ENCODE peak calls at places on chromosomes 4 and X, in six cellular contexts. P is HepG2, D is SK-N-SH, E is H1, T is K562, X is HCT116. H is an unnamed sample.

GRCh38 chrX:154730271-154730883 is 20.5 kb downstream of the GAB3 start:
- DNase-seq in E (no peak), T (no peak), P (no peak), X (no peak), D (no peak), H (no peak)

GRCh38 chr4:123740236-123740635 is 343.6 kb downstream of the SPRY1 start:
- DNase-seq in T (no peak), P (no peak), D (no peak), X (no peak), E (no peak), H (no peak)

GRCh38 chr4:151227731-151228130 is 49.2 kb upstream of the PRSS48 start:
- DNase-seq in E (no peak), X (no peak), T (no peak), P (no peak), D (no peak), H (no peak)

GRCh38 chr4:17324431-17324830 is 187.5 kb downstream of the QDPR start:
- DNase-seq in X (peak), T (peak), P (peak), E (peak), D (peak), H (no peak)

GRCh38 chrX:70025464-70025863 is 24.3 kb downstream of the AWAT2 start:
- DNase-seq in X (no peak), P (no peak), T (no peak), D (no peak), E (no peak), H (no peak)

GRCh38 chrX:40109288-40110008 is 11.7 kb upstream of the BCOR start:
- DNase-seq in E (no peak), P (peak), X (no peak), D (peak), T (no peak), H (no peak)

GRCh38 chrX:118627084-118627758 is 100.2 kb upstream of the IL13RA1 start:
- DNase-seq in X (no peak), D (peak), E (no peak), T (no peak), P (peak), H (no peak)

GRCh38 chr4:37723067-37723466 is 36.9 kb upstream of the RELL1 start:
- DNase-seq in X (no peak), D (no peak), E (no peak), T (no peak), P (no peak), H (no peak)

GRCh38 chr4:24382381-24382780 is 202.0 kb downstream of the DHX15 start:
- DNase-seq in D (no peak), X (no peak), E (no peak), T (no peak), P (peak), H (no peak)

GRCh38 chr4:160928482-160928881 is 1235.3 kb downstream of the FSTL5 start:
- DNase-seq in E (no peak), T (no peak), D (no peak), P (no peak), X (no peak), H (no peak)

GRCh38 chr4:26884486-26884988 is 23.9 kb downstream of the STIM2 start:
- DNase-seq in D (no peak), P (no peak), E (no peak), T (no peak), X (no peak), H (peak)

GRCh38 chr4:104353481-104353880 is 141.2 kb downstream of the CXXC4 start:
- DNase-seq in T (no peak), X (no peak), D (no peak), P (no peak), E (no peak), H (no peak)

GRCh38 chrX:153687121-153688039 is at the start of gene SLC6A8:
- DNase-seq in X (peak), P (peak), D (peak), T (peak), E (peak), H (no peak)

GRCh38 chrX:49039598-49040375 is 3.4 kb downstream of the TFE3 start:
- DNase-seq in T (peak), X (peak), P (peak), E (peak), D (peak), H (no peak)

GRCh38 chr4:80918004-80918403 is 112.5 kb upstream of the BMP3 start:
- DNase-seq in E (no peak), T (no peak), D (no peak), X (no peak), P (no peak), H (no peak)

GRCh38 chrX:55220119-55220794 is at the start of gene PAGE5:
- DNase-seq in E (no peak), P (no peak), D (peak), X (no peak), T (peak), H (no peak)

GRCh38 chr4:47406408-47406807 is 57.1 kb downstream of the COMMD8 start:
- DNase-seq in T (no peak), P (no peak), E (no peak), D (no peak), X (no peak), H (no peak)

GRCh38 chrX:119398974-119399771 is at the start of gene SLC25A43:
- DNase-seq in X (no peak), T (peak), D (peak), E (peak), P (no peak), H (no peak)

DNA sequence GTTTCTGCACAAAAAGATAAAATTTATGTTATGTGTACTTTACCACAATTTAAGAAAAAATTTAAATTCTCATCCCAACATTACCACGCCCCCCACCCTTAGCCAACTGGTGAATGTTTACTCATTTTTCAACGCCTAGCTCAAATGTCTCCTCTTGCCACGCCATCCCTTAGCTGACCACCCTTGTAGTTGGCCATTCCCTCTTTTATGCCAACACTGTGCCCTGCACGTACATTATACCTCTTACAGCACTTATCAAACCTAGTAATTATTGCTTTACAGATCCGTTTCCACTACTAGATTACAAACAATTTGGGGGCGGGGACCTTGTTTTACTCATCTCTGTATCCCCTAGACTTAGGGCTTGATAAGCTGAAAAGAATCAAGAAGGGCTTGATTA is 644 bp downstream of the ERCC6L start:
- DNase-seq in T (no peak), X (no peak), D (no peak), E (no peak), P (no peak), H (no peak)
- H3K4me3 ChIP-seq in T (peak), X (peak), D (peak), E (peak), P (peak), H (peak)

GRCh38 chrX:108224218-108224617 is 132.6 kb downstream of the ATG4A start:
- DNase-seq in E (no peak), P (no peak), X (no peak), T (no peak), D (no peak), H (no peak)

GRCh38 chrX:108223606-108224005 is 132.0 kb downstream of the ATG4A start:
- DNase-seq in P (no peak), T (no peak), D (no peak), E (no peak), X (no peak), H (no peak)

GRCh38 chrX:108225456-108225730 is 133.8 kb downstream of the ATG4A start:
- DNase-seq in T (no peak), P (no peak), X (no peak), E (no peak), D (no peak), H (no peak)

GRCh38 chrX:108221481-108221880 is 129.9 kb downstream of the ATG4A start:
- DNase-seq in X (no peak), P (no peak), T (no peak), E (no peak), D (no peak), H (no peak)

DNA sequence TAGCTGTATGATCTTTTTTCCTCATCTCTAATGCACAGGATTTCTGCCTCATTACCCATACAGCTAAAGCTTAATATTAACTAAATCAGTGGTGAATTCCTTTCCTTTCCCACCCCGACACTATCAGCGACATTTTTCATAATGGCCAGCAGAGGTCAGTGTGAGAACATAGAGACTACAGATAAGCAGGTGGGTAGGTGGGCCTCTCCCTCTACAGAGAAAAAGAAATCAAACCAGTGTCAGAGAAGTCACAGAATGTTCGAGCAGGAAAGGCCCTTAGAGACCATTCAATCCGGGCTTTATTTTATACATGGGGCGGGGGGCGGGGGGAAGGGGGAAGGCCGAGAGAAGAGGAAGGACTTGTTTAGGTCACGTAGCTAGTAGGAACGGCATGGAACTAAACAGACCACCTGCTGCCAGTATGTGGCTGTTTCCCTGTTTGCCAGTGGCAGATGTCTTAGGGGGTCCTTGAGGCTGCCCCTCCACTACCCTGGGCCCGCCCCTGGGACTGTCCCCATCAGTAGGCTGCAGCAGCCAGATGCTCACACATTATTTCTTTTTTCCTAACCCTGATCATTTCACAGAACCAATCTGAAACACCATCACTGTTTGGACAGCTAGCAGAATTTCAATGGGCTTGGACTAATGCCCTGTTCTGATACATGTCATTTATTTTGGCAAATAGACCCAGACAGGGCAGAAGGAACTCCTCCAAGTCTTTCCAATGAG is 133.3 kb downstream of the ATG4A start:
- DNase-seq in T (peak), P (peak), D (peak), E (no peak), X (peak), H (peak)
- TF ChIP-seq YY1 in T (no peak), P (no peak), D (no peak), E (no peak), X (no peak), H (no peak)

GRCh38 chr4:95091272-95091671 is 333.5 kb downstream of the BMPR1B start:
- DNase-seq in X (no peak), P (no peak), E (no peak), T (no peak), D (no peak), H (no peak)
- H3K4me3 ChIP-seq in X (no peak), P (no peak), E (no peak), T (no peak), D (no peak), H (no peak)

DNA sequence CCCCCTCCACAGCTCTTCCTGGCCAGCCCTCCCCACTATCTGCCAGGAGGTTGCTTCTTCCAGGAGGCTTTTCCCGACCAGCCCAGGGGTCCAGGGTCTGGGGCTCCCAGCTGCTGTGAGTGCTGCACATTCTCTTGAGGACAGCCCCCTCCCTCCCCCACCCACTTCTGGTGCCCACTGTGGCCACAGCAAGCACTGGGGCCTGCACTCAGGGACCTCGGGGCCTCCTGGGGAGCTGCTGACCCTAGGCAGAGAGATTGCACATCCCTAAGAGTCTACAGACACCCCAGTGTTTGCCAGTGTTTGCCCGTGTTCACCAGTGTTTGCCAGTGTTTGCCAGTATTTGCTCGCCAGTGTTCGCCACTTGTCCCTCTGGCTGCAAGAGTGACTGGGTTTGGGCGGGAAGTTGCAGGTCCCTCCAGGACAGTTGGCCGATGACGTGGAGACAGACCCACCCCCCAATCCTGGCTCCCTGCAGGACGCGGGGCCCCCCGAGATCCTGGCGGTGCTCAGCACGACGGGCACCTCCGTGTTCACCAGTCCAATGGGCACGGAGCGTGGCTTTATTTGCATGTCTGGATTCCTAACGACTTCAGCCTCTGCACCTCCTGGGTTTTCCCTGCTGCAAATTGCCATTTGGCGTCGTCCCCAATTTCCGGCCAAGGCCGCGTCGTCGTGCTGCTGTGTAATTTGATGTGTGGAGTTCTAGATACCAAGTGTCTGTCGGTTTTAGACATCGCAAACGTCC is 87.5 kb upstream of the NKX1-1 start:
- DNase-seq in T (no peak), D (no peak), X (no peak), P (no peak), E (no peak), H (no peak)
- TF ChIP-seq YY1 in T (no peak), D (no peak), X (no peak), P (no peak), E (no peak), H (no peak)

DNA sequence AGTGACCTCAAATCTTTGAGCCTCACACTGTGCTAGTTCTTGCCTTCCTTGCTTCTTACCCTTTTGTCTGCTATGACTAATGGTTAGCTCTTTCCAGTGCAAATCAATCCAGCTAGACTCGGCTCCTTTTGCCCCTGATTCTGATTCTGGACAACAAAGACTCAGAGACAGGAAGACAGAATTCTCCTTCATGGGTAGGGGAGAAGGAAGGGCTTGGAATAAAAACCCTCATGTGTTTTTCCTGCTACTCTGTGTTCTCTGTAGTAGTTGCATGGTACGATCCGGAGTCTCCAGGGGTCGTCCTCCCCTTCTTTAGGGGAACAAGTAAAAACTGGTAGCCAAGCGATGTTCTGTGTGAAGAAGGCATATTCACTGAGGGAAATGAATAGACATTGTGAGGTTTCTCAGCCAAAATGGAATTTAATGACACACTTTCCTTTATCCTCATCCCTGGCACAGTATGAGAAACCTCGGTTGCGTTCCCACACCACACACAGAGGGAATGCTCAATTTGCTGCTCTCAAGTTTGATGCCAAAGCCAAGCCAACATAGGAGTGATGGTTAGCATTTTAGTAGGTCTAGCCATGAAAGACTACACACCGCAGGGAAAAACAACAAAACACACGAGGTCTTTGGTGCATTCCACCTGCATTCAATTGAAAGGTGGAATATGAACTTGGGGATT is 6.3 kb upstream of the LIMCH1 start:
- DNase-seq in X (no peak), D (no peak), P (no peak), E (no peak), T (no peak), H (no peak)
- H3K4me3 ChIP-seq in X (no peak), D (no peak), P (no peak), E (no peak), T (no peak), H (no peak)

GRCh38 chr4:45324381-45325111 is 598.2 kb upstream of the GNPDA2 start:
- DNase-seq in E (no peak), T (no peak), D (no peak), P (no peak), X (no peak), H (no peak)
- TF ChIP-seq YY1 in E (no peak), T (no peak), D (no peak), P (no peak), X (no peak), H (no peak)

DNA sequence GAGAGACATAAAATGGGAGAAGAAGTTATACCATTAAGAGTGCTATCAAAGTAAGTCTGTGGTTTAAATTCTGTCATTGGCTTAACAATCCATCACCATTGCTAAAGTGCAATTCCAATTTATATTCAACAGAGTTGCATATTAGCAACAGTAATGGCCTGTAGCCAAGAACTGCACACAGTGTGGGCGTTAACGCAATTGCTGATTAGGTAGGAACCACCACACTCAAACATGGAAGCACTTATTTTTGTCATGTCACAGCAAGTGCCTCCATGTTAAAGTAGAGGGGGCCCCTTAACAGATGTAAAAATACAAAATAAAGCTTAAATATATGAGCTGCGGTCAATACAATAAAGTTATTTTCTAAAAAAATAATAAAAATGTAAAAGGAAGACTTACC is 10.8 kb downstream of the LARP7 start:
- DNase-seq in P (no peak), T (no peak), X (no peak), E (no peak), D (no peak), H (no peak)
- H3K4me3 ChIP-seq in P (no peak), T (no peak), X (no peak), E (peak), D (no peak), H (no peak)

GRCh38 chr4:34293459-34293858 is 1950.9 kb downstream of the ARAP2 start:
- DNase-seq in X (peak), E (no peak), T (no peak), P (no peak), D (no peak), H (no peak)
- TF ChIP-seq YY1 in X (no peak), E (no peak), T (no peak), P (no peak), D (no peak), H (no peak)

GRCh38 chr4:112905728-112906127 is 143.7 kb upstream of the ANK2 start:
- DNase-seq in X (no peak), D (no peak), E (no peak), T (no peak), P (no peak), H (no peak)

GRCh38 chr4:112908511-112908910 is 140.9 kb upstream of the ANK2 start:
- DNase-seq in X (no peak), D (no peak), T (no peak), P (no peak), E (no peak), H (no peak)

DNA sequence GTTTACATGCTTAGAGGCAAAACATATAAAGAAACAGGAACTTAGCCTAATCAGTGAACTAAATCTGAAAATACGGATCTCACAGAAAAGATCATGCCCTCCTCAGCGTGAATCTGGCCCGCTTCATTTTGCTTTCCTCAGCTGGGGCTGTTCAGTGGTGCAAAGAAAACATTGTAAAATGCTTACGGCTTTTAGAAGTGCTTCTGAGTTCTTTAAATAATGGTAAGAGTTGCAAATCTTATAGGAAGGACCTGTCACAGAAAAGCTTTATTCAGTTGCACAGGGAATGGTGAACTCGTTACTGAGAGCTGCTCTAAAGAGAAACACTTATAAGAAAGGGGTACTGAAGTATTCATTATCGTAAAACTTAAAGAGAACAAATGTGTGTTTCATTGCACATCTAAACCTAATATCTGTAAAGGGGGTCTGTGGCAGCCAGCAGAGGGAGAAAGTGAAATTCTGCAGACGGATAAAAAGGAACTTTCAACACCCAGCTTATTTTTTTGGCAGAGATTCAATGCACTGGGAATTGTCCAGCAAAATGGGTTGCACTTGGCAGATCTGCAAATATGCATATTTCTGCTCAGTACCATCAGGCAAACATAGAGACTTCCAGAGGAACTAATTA is 139.2 kb upstream of the ANK2 start:
- DNase-seq in P (no peak), X (no peak), T (no peak), E (no peak), D (peak), H (no peak)
- H3K4me3 ChIP-seq in P (no peak), X (no peak), T (no peak), E (no peak), D (peak), H (peak)

GRCh38 chr4:129046055-129046959 is 47.0 kb downstream of the SCLT1 start:
- DNase-seq in X (no peak), P (no peak), D (no peak), T (no peak), E (no peak), H (no peak)

GRCh38 chr4:129043523-129043922 is 49.8 kb downstream of the SCLT1 start:
- DNase-seq in E (no peak), T (no peak), P (peak), D (no peak), X (no peak), H (no peak)
- TF ChIP-seq YY1 in E (no peak), T (no peak), P (no peak), D (no peak), X (no peak), H (no peak)

H was measured in GM12878.